ENCODE peak calls at places on chromosomes 13 and 19, in nine cellular contexts. One of them, this sample, is unnamed.

GRCh38 chr13:59522652-59523051 is 641.1 kb downstream of the DIAPH3 start:
- DNase-seq in RWPE1: no peak
- DNase-seq in Panc1: no peak
- DNase-seq in foreskin keratinocyte: no peak
- DNase-seq in heart right ventricle: no peak
- DNase-seq in BJ: no peak
- DNase-seq in fibroblast of the aortic adventitia: no peak
- DNase-seq in IMR-90: no peak
- DNase-seq in psoas muscle: no peak
- DNase-seq in this sample: no peak

GRCh38 chr13:73850104-73850898 is 283.9 kb downstream of the KLF12 start:
- DNase-seq in RWPE1: no peak
- DNase-seq in Panc1: no peak
- DNase-seq in foreskin keratinocyte: no peak
- DNase-seq in heart right ventricle: no peak
- DNase-seq in BJ: no peak
- DNase-seq in fibroblast of the aortic adventitia: no peak
- DNase-seq in IMR-90: no peak
- DNase-seq in psoas muscle: no peak
- DNase-seq in this sample: no peak

GRCh38 chr13:58455094-58455493 is 823.5 kb downstream of the PCDH17 start:
- DNase-seq in RWPE1: no peak
- DNase-seq in Panc1: no peak
- DNase-seq in foreskin keratinocyte: no peak
- DNase-seq in heart right ventricle: no peak
- DNase-seq in BJ: no peak
- DNase-seq in fibroblast of the aortic adventitia: no peak
- DNase-seq in IMR-90: no peak
- DNase-seq in psoas muscle: no peak
- DNase-seq in this sample: no peak

GRCh38 chr19:18291590-18292459 is 10.4 kb upstream of the JUND start:
- DNase-seq in RWPE1: peak
- DNase-seq in Panc1: no peak
- DNase-seq in foreskin keratinocyte: peak
- DNase-seq in heart right ventricle: peak
- DNase-seq in BJ: no peak
- DNase-seq in fibroblast of the aortic adventitia: peak
- DNase-seq in IMR-90: peak
- DNase-seq in psoas muscle: peak
- DNase-seq in this sample: peak

GRCh38 chr19:52935434-52935833 is 12.2 kb upstream of the ZNF888 start:
- DNase-seq in RWPE1: no peak
- DNase-seq in Panc1: no peak
- DNase-seq in foreskin keratinocyte: no peak
- DNase-seq in heart right ventricle: no peak
- DNase-seq in BJ: no peak
- DNase-seq in fibroblast of the aortic adventitia: no peak
- DNase-seq in IMR-90: peak
- DNase-seq in psoas muscle: no peak
- DNase-seq in this sample: no peak

GRCh38 chr19:40907968-40908735 is 26.1 kb upstream of the CYP2A7 start:
- DNase-seq in RWPE1: no peak
- DNase-seq in Panc1: no peak
- DNase-seq in foreskin keratinocyte: no peak
- DNase-seq in heart right ventricle: peak
- DNase-seq in BJ: no peak
- DNase-seq in fibroblast of the aortic adventitia: no peak
- DNase-seq in IMR-90: no peak
- DNase-seq in psoas muscle: no peak
- DNase-seq in this sample: no peak

GRCh38 chr13:102555914-102556553 is 40.8 kb upstream of the TPP2 start:
- DNase-seq in RWPE1: peak
- DNase-seq in Panc1: peak
- DNase-seq in foreskin keratinocyte: peak
- DNase-seq in heart right ventricle: no peak
- DNase-seq in BJ: no peak
- DNase-seq in fibroblast of the aortic adventitia: peak
- DNase-seq in IMR-90: peak
- DNase-seq in psoas muscle: no peak
- DNase-seq in this sample: no peak

GRCh38 chr13:69616398-69616797 is 491.2 kb upstream of the ATXN8OS start:
- DNase-seq in RWPE1: no peak
- DNase-seq in Panc1: no peak
- DNase-seq in foreskin keratinocyte: no peak
- DNase-seq in heart right ventricle: no peak
- DNase-seq in BJ: no peak
- DNase-seq in fibroblast of the aortic adventitia: no peak
- DNase-seq in IMR-90: no peak
- DNase-seq in psoas muscle: no peak
- DNase-seq in this sample: no peak

GRCh38 chr19:28859811-28860210 is 353.1 kb downstream of the UQCRFS1 start:
- DNase-seq in RWPE1: no peak
- DNase-seq in Panc1: no peak
- DNase-seq in foreskin keratinocyte: no peak
- DNase-seq in heart right ventricle: no peak
- DNase-seq in BJ: no peak
- DNase-seq in fibroblast of the aortic adventitia: no peak
- DNase-seq in IMR-90: no peak
- DNase-seq in psoas muscle: no peak
- DNase-seq in this sample: no peak

GRCh38 chr19:28867978-28868377 is 345.0 kb downstream of the UQCRFS1 start:
- DNase-seq in RWPE1: no peak
- DNase-seq in Panc1: no peak
- DNase-seq in foreskin keratinocyte: no peak
- DNase-seq in heart right ventricle: no peak
- DNase-seq in BJ: no peak
- DNase-seq in fibroblast of the aortic adventitia: no peak
- DNase-seq in IMR-90: no peak
- DNase-seq in psoas muscle: no peak
- DNase-seq in this sample: no peak

GRCh38 chr19:28864024-28864503 is 348.9 kb downstream of the UQCRFS1 start:
- DNase-seq in RWPE1: no peak
- DNase-seq in Panc1: no peak
- DNase-seq in foreskin keratinocyte: no peak
- DNase-seq in heart right ventricle: no peak
- DNase-seq in BJ: no peak
- DNase-seq in fibroblast of the aortic adventitia: peak
- DNase-seq in IMR-90: no peak
- DNase-seq in psoas muscle: no peak
- DNase-seq in this sample: peak

GRCh38 chr19:28864577-28865042 is 348.3 kb downstream of the UQCRFS1 start:
- DNase-seq in RWPE1: no peak
- DNase-seq in Panc1: no peak
- DNase-seq in foreskin keratinocyte: no peak
- DNase-seq in heart right ventricle: peak
- DNase-seq in BJ: no peak
- DNase-seq in fibroblast of the aortic adventitia: peak
- DNase-seq in IMR-90: peak
- DNase-seq in psoas muscle: no peak
- DNase-seq in this sample: peak

DNA sequence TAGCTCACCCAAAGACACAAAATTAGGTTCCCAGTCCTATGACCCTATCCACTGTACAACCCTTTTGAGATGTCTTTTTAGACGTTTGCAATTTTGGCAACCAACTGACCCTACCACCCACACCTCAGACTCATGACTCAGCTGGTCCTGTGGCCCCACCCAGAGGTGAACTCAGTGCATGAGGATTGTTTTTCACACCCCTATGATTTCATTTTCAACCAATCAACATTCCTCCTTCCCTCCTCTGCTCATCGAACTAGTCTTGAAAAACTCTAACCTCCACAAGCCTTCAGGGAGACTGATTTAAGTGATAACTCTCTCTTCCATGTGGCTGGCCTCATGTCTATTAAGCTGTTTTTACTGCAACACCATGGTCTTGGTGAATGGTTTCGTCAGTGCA is 350.7 kb downstream of the UQCRFS1 start:
- DNase-seq in RWPE1: no peak
- DNase-seq in Panc1: no peak
- DNase-seq in foreskin keratinocyte: no peak
- DNase-seq in heart right ventricle: no peak
- DNase-seq in BJ: no peak
- DNase-seq in fibroblast of the aortic adventitia: peak
- DNase-seq in IMR-90: no peak
- DNase-seq in psoas muscle: no peak
- DNase-seq in this sample: no peak
- TF ChIP-seq CTCF in RWPE1: no peak
- TF ChIP-seq CTCF in Panc1: no peak
- TF ChIP-seq CTCF in foreskin keratinocyte: no peak
- TF ChIP-seq CTCF in heart right ventricle: no peak
- TF ChIP-seq CTCF in BJ: no peak
- TF ChIP-seq CTCF in fibroblast of the aortic adventitia: no peak
- TF ChIP-seq CTCF in IMR-90: no peak
- TF ChIP-seq CTCF in psoas muscle: no peak
- TF ChIP-seq CTCF in this sample: no peak

DNA sequence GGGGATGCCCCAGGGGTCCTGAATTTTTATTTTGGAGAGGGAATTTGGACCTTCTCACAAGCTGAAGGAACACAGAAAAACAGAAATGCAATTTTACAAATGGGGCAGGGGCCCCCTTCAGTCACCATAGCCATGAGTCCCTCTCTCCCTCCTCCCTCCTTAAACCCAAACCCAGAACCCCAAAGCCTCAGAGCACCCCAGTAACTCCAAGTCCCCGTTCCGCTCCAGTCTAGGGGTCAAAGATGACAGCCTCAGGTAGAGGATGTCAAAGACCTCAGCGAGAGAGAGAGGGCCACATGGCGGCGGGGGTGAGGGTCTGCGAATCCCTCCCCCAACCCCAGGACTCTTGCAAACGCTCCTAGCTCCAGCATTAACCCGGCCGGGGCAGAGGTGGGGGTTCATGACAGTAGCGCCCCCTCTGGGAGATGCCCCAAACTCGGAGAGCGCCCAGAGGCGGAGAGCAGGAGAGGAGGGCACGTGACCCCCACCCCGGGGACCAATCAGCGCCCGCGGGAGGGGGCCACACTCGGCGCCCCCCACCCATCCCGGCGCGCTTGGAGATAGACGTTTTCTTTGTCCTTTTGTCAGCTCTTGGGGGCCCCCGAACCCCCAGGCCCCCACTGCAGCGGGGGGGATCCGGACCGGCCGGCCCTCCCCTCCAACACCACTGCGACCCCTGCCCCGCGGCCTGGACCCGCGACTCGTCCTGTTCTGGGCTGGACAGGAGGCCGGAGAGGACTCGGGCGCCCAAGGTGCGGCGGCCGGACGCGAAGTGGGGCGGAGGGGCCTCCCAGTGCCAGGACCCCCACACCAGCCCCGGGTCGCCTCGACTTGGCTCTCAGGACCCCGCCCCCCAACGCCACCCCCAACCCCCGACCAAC is 20.8 kb upstream of the SEMA6B start:
- DNase-seq in RWPE1: no peak
- DNase-seq in Panc1: no peak
- DNase-seq in foreskin keratinocyte: no peak
- DNase-seq in heart right ventricle: no peak
- DNase-seq in BJ: no peak
- DNase-seq in fibroblast of the aortic adventitia: no peak
- DNase-seq in IMR-90: no peak
- DNase-seq in psoas muscle: no peak
- DNase-seq in this sample: no peak
- TF ChIP-seq CTCF in RWPE1: no peak
- TF ChIP-seq CTCF in Panc1: peak
- TF ChIP-seq CTCF in foreskin keratinocyte: peak
- TF ChIP-seq CTCF in heart right ventricle: no peak
- TF ChIP-seq CTCF in BJ: peak
- TF ChIP-seq CTCF in fibroblast of the aortic adventitia: peak
- TF ChIP-seq CTCF in IMR-90: no peak
- TF ChIP-seq CTCF in psoas muscle: no peak
- TF ChIP-seq CTCF in this sample: no peak

GRCh38 chr19:58228584-58229254 is at the start of gene ZNF544:
- DNase-seq in RWPE1: peak
- DNase-seq in Panc1: no peak
- DNase-seq in foreskin keratinocyte: peak
- DNase-seq in heart right ventricle: peak
- DNase-seq in BJ: no peak
- DNase-seq in fibroblast of the aortic adventitia: peak
- DNase-seq in IMR-90: peak
- DNase-seq in psoas muscle: peak
- DNase-seq in this sample: peak

GRCh38 chr19:58227964-58228583 is 640 bp upstream of the ZNF544 start:
- DNase-seq in RWPE1: no peak
- DNase-seq in Panc1: no peak
- DNase-seq in foreskin keratinocyte: no peak
- DNase-seq in heart right ventricle: no peak
- DNase-seq in BJ: no peak
- DNase-seq in fibroblast of the aortic adventitia: no peak
- DNase-seq in IMR-90: no peak
- DNase-seq in psoas muscle: no peak
- DNase-seq in this sample: no peak

DNA sequence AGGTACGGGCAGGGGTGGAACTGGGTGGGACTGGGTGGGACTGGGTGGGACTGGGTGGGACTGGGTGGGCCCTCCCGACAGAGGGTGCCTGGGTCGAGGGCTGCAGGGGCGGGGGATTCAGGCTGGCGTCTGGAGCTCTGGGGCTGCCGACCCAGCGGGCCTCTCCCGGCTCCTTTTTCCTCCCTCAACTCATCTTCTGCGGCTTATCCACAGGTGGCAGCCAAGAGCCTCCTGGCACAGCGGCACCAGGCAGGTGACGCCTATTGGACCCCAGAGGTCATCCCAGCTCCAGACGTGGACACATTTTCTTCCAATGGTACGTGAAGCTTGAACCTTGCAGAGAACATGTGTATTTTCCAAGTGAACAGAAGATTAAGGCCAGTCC is 533 bp downstream of the ZNF544 start:
- DNase-seq in RWPE1: peak
- DNase-seq in Panc1: no peak
- DNase-seq in foreskin keratinocyte: no peak
- DNase-seq in heart right ventricle: peak
- DNase-seq in BJ: no peak
- DNase-seq in fibroblast of the aortic adventitia: peak
- DNase-seq in IMR-90: peak
- DNase-seq in psoas muscle: no peak
- DNase-seq in this sample: no peak
- TF ChIP-seq CTCF in RWPE1: peak
- TF ChIP-seq CTCF in Panc1: no peak
- TF ChIP-seq CTCF in foreskin keratinocyte: peak
- TF ChIP-seq CTCF in heart right ventricle: peak
- TF ChIP-seq CTCF in BJ: peak
- TF ChIP-seq CTCF in fibroblast of the aortic adventitia: peak
- TF ChIP-seq CTCF in IMR-90: peak
- TF ChIP-seq CTCF in psoas muscle: no peak
- TF ChIP-seq CTCF in this sample: no peak

DNA sequence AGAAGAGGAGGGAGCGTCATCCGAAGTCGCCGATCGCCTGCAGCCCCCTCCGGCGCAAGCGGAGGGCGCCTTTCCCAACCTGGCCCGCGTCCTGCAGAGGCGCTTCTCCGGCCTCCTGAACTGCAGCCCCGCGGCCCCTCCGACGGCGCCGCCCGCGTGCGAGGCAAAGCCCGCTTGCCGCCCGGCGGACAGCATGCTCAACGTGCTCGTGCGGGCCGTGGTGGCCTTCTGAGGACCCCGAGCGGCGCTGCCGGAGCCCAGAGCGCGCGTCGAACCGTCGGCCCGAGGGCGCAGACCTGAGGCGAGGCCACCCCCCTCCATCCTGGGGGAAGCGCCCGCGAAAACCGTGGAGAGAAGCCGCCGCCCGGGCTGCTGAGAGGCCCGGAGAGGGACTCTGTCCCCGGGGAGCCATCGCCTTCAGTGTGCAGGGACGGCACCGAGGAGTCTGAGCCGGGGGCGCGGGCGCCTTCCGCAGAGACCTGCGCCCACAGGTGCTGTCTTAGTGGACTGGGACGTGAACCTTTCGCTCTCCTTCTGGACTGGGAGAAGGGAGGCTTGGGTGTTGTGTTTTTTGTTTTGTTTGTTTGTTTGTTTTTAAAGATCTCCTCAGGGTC is 3.5 kb downstream of the IER2 start:
- DNase-seq in RWPE1: no peak
- DNase-seq in Panc1: no peak
- DNase-seq in foreskin keratinocyte: no peak
- DNase-seq in heart right ventricle: no peak
- DNase-seq in BJ: no peak
- DNase-seq in fibroblast of the aortic adventitia: peak
- DNase-seq in IMR-90: no peak
- DNase-seq in psoas muscle: peak
- DNase-seq in this sample: no peak
- TF ChIP-seq CTCF in RWPE1: peak
- TF ChIP-seq CTCF in Panc1: no peak
- TF ChIP-seq CTCF in foreskin keratinocyte: no peak
- TF ChIP-seq CTCF in heart right ventricle: peak
- TF ChIP-seq CTCF in BJ: peak
- TF ChIP-seq CTCF in fibroblast of the aortic adventitia: no peak
- TF ChIP-seq CTCF in IMR-90: no peak
- TF ChIP-seq CTCF in psoas muscle: no peak
- TF ChIP-seq CTCF in this sample: no peak

This sample was measured in heart left ventricle.